ENCODE peak calls at places on chromosomes 3 and 15, in six cellular contexts. W is sigmoid colon, Y is stomach, T is ovary, R is tibial nerve, U is H1. O is an unnamed sample. For H3K27me3, the result is how much of the 10 kb centered on the place peaks cover.

GRCh38 chr3:187522293-187522692 is 147.9 kb downstream of the SST start:
- DNase-seq in W (no peak), Y (no peak), T (no peak), R (no peak), U (no peak), O (no peak)

GRCh38 chr3:186035277-186035676 is 73.6 kb downstream of the ETV5 start:
- DNase-seq in W (no peak), Y (no peak), T (no peak), R (no peak), U (no peak), O (no peak)

GRCh38 chr15:74653426-74654082 is 37.9 kb downstream of the CLK3 start:
- DNase-seq in W (peak), Y (peak), T (no peak), R (no peak), U (no peak), O (no peak)

GRCh38 chr3:179174898-179175297 is 26.7 kb downstream of the PIK3CA start:
- DNase-seq in W (no peak), Y (no peak), T (no peak), R (no peak), U (no peak), O (no peak)

GRCh38 chr15:67024322-67024997 is 40.9 kb upstream of the SMAD3 start:
- DNase-seq in W (peak), Y (peak), T (peak), R (peak), U (no peak), O (peak)

GRCh38 chr3:78221300-78221699 is 1181.4 kb downstream of the ROBO2 start:
- DNase-seq in W (no peak), Y (no peak), T (no peak), R (no peak), U (no peak), O (no peak)

GRCh38 chr15:69400850-69401249 is 13.3 kb upstream of the KIF23 start:
- DNase-seq in W (no peak), Y (no peak), T (no peak), R (no peak), U (no peak), O (no peak)

GRCh38 chr15:82298520-82298919 is 35.9 kb downstream of the SAXO2 start:
- DNase-seq in W (no peak), Y (no peak), T (no peak), R (no peak), U (no peak), O (peak)

GRCh38 chr3:4994823-4995499 is 15.7 kb downstream of the BHLHE40 start:
- DNase-seq in W (peak), Y (peak), T (no peak), R (peak), U (no peak), O (peak)

GRCh38 chr3:188432826-188433525 is 279.0 kb downstream of the LPP start:
- DNase-seq in W (no peak), Y (peak), T (no peak), R (no peak), U (no peak), O (no peak)

GRCh38 chr15:23538657-23539056 is 26.8 kb upstream of the MKRN3 start:
- DNase-seq in W (no peak), Y (no peak), T (no peak), R (no peak), U (no peak), O (no peak)

GRCh38 chr15:99958426-99959097 is 225.3 kb upstream of the LYSMD4 start:
- DNase-seq in W (peak), Y (no peak), T (no peak), R (no peak), U (no peak), O (no peak)

GRCh38 chr3:152379415-152380042 is 110.8 kb downstream of the MBNL1 start:
- DNase-seq in W (no peak), Y (no peak), T (no peak), R (no peak), U (no peak), O (no peak)

GRCh38 chr3:168071535-168071934 is 24.2 kb downstream of the GOLIM4 start:
- DNase-seq in W (no peak), Y (no peak), T (no peak), R (no peak), U (no peak), O (no peak)
- TF ChIP-seq EP300 in W (no peak), Y (no peak), T (no peak), R (no peak), U (no peak), O (no peak)

GRCh38 chr3:197001972-197002700 is 27.5 kb downstream of the MELTF start:
- DNase-seq in W (no peak), Y (no peak), T (peak), R (no peak), U (no peak), O (peak)
- H3K27ac ChIP-seq in W (peak), Y (peak), T (peak), R (peak), U (no peak), O (peak)

GRCh38 chr3:112117826-112118571 is 15.0 kb downstream of the GCSAM start:
- DNase-seq in W (no peak), Y (no peak), T (no peak), R (no peak), U (no peak), O (no peak)
- H3K27me3 ChIP-seq in W (under half), Y (under half), T (under half), R (under half), U (under half), O (under half)

GRCh38 chr15:41256577-41257038 is 25.5 kb downstream of the CHP1 start:
- DNase-seq in W (no peak), Y (no peak), T (no peak), R (no peak), U (no peak), O (peak)

GRCh38 chr15:41259546-41260189 is 28.6 kb downstream of the CHP1 start:
- DNase-seq in W (no peak), Y (peak), T (no peak), R (no peak), U (no peak), O (no peak)

GRCh38 chr15:41256103-41256502 is 25.0 kb downstream of the CHP1 start:
- DNase-seq in W (no peak), Y (no peak), T (no peak), R (no peak), U (no peak), O (no peak)

GRCh38 chr15:41262571-41262970 is 31.5 kb downstream of the CHP1 start:
- DNase-seq in W (no peak), Y (no peak), T (no peak), R (no peak), U (no peak), O (no peak)

DNA sequence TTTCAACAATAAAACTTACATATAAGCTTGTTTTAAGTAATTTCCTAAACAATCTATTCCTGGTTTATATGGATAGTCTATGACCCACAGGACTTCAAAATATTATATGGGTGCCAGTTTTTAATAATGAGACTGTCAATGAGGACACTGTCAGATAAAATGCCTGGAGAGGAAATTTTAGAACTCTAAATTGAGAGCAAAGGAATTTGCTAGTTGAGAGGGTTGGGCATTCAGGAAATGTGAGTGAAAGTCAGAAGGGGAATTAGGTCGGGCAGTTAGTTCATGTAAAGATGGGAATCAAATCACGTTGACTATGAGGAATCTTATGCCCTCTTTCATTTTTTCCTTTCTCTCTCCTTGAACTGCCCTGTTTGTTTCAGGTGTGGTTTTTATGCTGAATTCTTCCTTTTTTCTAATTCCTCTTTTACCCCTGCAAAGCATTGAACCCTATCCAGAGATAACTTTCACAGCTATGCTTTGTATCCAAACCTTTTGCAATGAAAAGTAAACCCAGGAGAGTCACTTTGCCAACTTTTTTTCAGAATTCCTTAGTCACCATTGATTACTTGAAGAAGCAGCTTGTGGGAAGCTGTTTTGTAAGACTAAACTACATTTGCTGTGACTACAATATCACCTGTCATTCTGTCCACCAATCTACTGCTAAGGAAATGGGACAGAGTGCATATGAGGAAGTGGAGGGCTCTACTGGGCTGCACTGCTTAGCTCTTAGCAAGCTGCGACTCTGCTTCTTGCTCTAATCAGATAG is 27.8 kb downstream of the CHP1 start:
- DNase-seq in W (no peak), Y (peak), T (no peak), R (no peak), U (no peak), O (no peak)
- TF ChIP-seq EP300 in W (no peak), Y (no peak), T (no peak), R (no peak), U (no peak), O (no peak)